ENCODE peak calls at places on chromosomes 12 and 14, in nine cellular contexts. K, M, L, I, X, E, S, G and Z are unnamed samples.

GRCh38 chr12:11497438-11497837 is 102.1 kb upstream of the PRB2 start:
- DNase-seq in X (no peak), I (no peak), M (no peak), E (no peak), K (no peak), L (no peak), S (no peak), G (no peak), Z (no peak)

GRCh38 chr14:37384870-37385596 is 187.3 kb downstream of the MIPOL1 start:
- DNase-seq in X (no peak), G (no peak), E (no peak), K (no peak), I (no peak), S (no peak), L (no peak), M (no peak), Z (no peak)

GRCh38 chr14:68664225-68664681 is 128.6 kb downstream of the ZFP36L1 start:
- DNase-seq in X (no peak), E (no peak), G (no peak), K (no peak), I (no peak), M (no peak), L (no peak), S (no peak), Z (no peak)

GRCh38 chr14:94888108-94888507 is 118.2 kb upstream of the GSC start:
- DNase-seq in L (no peak), G (peak; percentile 70), K (no peak), X (no peak), E (no peak), I (no peak), M (no peak), S (peak; percentile 68), Z (no peak)

GRCh38 chr12:57755454-57756372 is 810 bp downstream of the MARCHF9 start:
- DNase-seq in X (no peak), L (no peak), K (peak; percentile 31), I (no peak), G (peak; percentile 48), S (no peak), M (peak; percentile 48), E (no peak), Z (peak; percentile 35)

GRCh38 chr12:83122623-83122934 is 435.9 kb downstream of the TMTC2 start:
- DNase-seq in S (no peak), E (no peak), K (no peak), M (no peak), G (peak; percentile 36), X (no peak), L (no peak), I (no peak), Z (no peak)

GRCh38 chr12:81147286-81147919 is 69.5 kb downstream of the ACSS3 start:
- DNase-seq in E (no peak), S (no peak), L (no peak), K (no peak), X (no peak), G (no peak), M (no peak), I (no peak), Z (no peak)

GRCh38 chr14:46985529-46986137 is 334.1 kb upstream of the RPL10L start:
- DNase-seq in E (no peak), K (no peak), S (no peak), X (no peak), I (no peak), G (no peak), M (no peak), L (no peak), Z (no peak)

GRCh38 chr12:6268484-6269157 is 41.9 kb upstream of the PLEKHG6 start:
- DNase-seq in S (no peak), M (no peak), K (no peak), E (no peak), I (no peak), X (no peak), G (no peak), L (no peak), Z (no peak)

GRCh38 chr14:37994846-37995372 is 212.8 kb upstream of the SSTR1 start:
- DNase-seq in S (no peak), G (no peak), I (no peak), K (no peak), X (no peak), E (no peak), M (no peak), L (no peak), Z (no peak)

GRCh38 chr14:61296707-61297502 is 15.8 kb upstream of the TMEM30B start:
- DNase-seq in M (no peak), L (peak; percentile 54), S (no peak), I (peak; percentile 33), K (no peak), G (no peak), E (peak; percentile 40), X (peak; percentile 44), Z (no peak)

GRCh38 chr14:50423529-50423928 is 26.8 kb upstream of the CDKL1 start:
- DNase-seq in K (no peak), S (no peak), M (no peak), X (no peak), E (no peak), I (no peak), L (no peak), G (no peak), Z (no peak)

GRCh38 chr12:70306676-70307075 is 59.4 kb upstream of the KCNMB4 start:
- DNase-seq in K (no peak), X (no peak), E (no peak), S (no peak), M (no peak), I (no peak), L (no peak), G (no peak), Z (no peak)

GRCh38 chr14:103259801-103260628 is 74.0 kb upstream of the EIF5 start:
- DNase-seq in E (no peak), X (no peak), M (no peak), I (no peak), S (no peak), G (peak; percentile 36), L (no peak), K (no peak), Z (no peak)

GRCh38 chr12:81668475-81668874 is 90.7 kb downstream of the PPFIA2 start:
- DNase-seq in L (peak; percentile 96), X (peak; percentile 58), M (no peak), K (no peak), E (no peak), G (no peak), S (no peak), I (peak; percentile 95), Z (no peak)

GRCh38 chr12:45381351-45381750 is 165.5 kb downstream of the ANO6 start:
- DNase-seq in X (no peak), I (no peak), M (no peak), E (no peak), K (no peak), S (no peak), G (no peak), L (no peak), Z (no peak)

GRCh38 chr14:105358943-105359342 is 39.4 kb upstream of the TEX22 start:
- DNase-seq in X (no peak), E (no peak), M (no peak), I (no peak), K (no peak), L (no peak), G (no peak), S (no peak), Z (no peak)

GRCh38 chr14:67199016-67199415 is 9.8 kb downstream of the GARIN2 start:
- DNase-seq in K (no peak), X (no peak), E (no peak), I (no peak), S (no peak), M (no peak), G (no peak), L (no peak), Z (no peak)

GRCh38 chr14:95045836-95046430 is 111.4 kb downstream of the DICER1 start:
- DNase-seq in M (no peak), L (no peak), E (no peak), S (no peak), I (no peak), K (no peak), G (peak; percentile 18), X (no peak), Z (no peak)

GRCh38 chr12:79331870-79332269 is 358.9 kb downstream of the PAWR start:
- DNase-seq in E (no peak), K (no peak), S (no peak), G (no peak), X (no peak), I (no peak), L (peak; percentile 6), M (no peak), Z (no peak)

GRCh38 chr12:123949118-123949774 is 23.4 kb downstream of the CCDC92 start:
- DNase-seq in I (no peak), L (no peak), K (no peak), M (no peak), X (no peak), G (no peak), S (no peak), E (no peak), Z (no peak)

GRCh38 chr14:66003082-66003740 is 483.0 kb upstream of the CCDC196 start:
- DNase-seq in L (no peak), E (no peak), G (no peak), X (peak; percentile 19), S (no peak), I (no peak), M (no peak), K (no peak), Z (no peak)

GRCh38 chr12:74043343-74043742 is 494.3 kb upstream of the ATXN7L3B start:
- DNase-seq in S (no peak), K (no peak), L (peak; percentile 89), G (no peak), M (no peak), I (peak; percentile 19), X (peak; percentile 84), E (no peak), Z (no peak)

GRCh38 chr12:119807380-119807779 is 69.7 kb downstream of the CIT start:
- DNase-seq in G (no peak), S (no peak), E (no peak), M (no peak), K (no peak), X (no peak), L (no peak), I (no peak), Z (no peak)